ENCODE peak calls at places on chromosomes 3 and 15, in seven cellular contexts. T, Z, N, Q, B, D and A are unnamed samples.

GRCh38 chr15:90060797-90061196 is 41.5 kb downstream of the IDH2 start:
- DNase-seq in N (no peak), D (no peak), B (no peak), T (no peak), Q (no peak), Z (no peak), A (no peak)

GRCh38 chr3:143302638-143303171 is 183.1 kb downstream of the CHST2 start:
- DNase-seq in Q (no peak), B (no peak), T (no peak), N (no peak), D (no peak), Z (no peak), A (no peak)

GRCh38 chr3:140546649-140547048 is 131.2 kb upstream of the TRIM42 start:
- DNase-seq in N (no peak), Z (no peak), Q (no peak), B (no peak), T (no peak), D (no peak), A (no peak)

GRCh38 chr15:80157215-80157614 is 4.4 kb downstream of the FAH start:
- DNase-seq in Z (no peak), Q (no peak), T (no peak), B (no peak), N (no peak), D (no peak), A (no peak)

GRCh38 chr15:88708256-88709054 is 69.6 kb downstream of the ISG20 start:
- DNase-seq in N (no peak), D (no peak), Z (no peak), T (no peak), B (no peak), Q (no peak), A (no peak)

GRCh38 chr3:15974647-15975046 is 176.9 kb upstream of the ANKRD28 start:
- DNase-seq in D (no peak), B (peak), Q (peak), Z (no peak), T (no peak), N (no peak), A (no peak)

GRCh38 chr15:29671308-29671981 is 150.8 kb downstream of the TJP1 start:
- DNase-seq in N (no peak), B (no peak), Q (no peak), D (no peak), Z (no peak), T (no peak), A (no peak)

GRCh38 chr3:184185461-184186183 is 377 bp upstream of the ABCF3 start:
- DNase-seq in B (peak), D (peak), N (peak), T (peak), Q (peak), Z (peak), A (peak)

GRCh38 chr15:88644741-88645140 is 5.9 kb downstream of the ISG20 start:
- DNase-seq in N (no peak), Q (no peak), B (no peak), Z (no peak), T (no peak), D (no peak), A (no peak)

GRCh38 chr15:76337739-76338554 is 1.4 kb downstream of the ISL2 start:
- DNase-seq in Z (no peak), B (peak), N (no peak), Q (no peak), D (no peak), T (peak), A (no peak)

GRCh38 chr3:8713901-8714759 is 19.5 kb upstream of the CAV3 start:
- DNase-seq in Q (no peak), B (peak), T (no peak), D (peak), N (no peak), Z (peak), A (no peak)

GRCh38 chr3:178949896-178950295 is 121.7 kb downstream of the ZMAT3 start:
- DNase-seq in N (no peak), Z (no peak), B (no peak), Q (no peak), T (no peak), D (no peak), A (no peak)

GRCh38 chr3:128870327-128870726 is 9.1 kb upstream of the ACAD9 start:
- DNase-seq in N (no peak), Z (no peak), D (no peak), Q (no peak), T (no peak), B (no peak), A (no peak)

DNA sequence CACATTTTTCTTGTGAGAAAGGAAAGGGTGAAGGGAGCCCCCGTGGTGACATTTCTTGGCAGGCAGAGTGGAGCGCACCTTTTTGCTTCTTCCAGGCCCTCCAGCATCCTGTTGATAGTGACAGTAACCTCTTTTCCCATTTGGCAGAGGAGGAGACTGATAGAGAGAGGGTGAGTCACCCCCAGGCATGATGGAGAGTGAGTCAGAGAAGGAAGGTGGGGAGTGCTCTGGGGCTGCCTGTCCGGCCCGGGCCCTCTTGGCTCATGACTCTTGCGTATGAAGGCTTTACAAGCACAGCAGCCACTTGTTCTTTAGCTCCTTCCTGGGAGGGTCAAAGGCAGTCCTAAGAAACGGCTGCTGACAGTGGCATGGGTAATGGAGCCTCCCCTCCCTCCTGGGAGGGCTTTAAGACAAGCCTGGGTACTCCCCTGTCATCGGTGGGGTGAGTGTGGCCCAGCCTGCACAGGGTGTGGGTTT is 16.0 kb downstream of the ANKRD63 start:
- DNase-seq in D (peak), Q (no peak), B (peak), Z (peak), T (no peak), N (no peak), A (no peak)
- TF ChIP-seq JUND in D (peak), Q (no peak), B (peak), Z (no peak), T (peak), N (no peak), A (no peak)

DNA sequence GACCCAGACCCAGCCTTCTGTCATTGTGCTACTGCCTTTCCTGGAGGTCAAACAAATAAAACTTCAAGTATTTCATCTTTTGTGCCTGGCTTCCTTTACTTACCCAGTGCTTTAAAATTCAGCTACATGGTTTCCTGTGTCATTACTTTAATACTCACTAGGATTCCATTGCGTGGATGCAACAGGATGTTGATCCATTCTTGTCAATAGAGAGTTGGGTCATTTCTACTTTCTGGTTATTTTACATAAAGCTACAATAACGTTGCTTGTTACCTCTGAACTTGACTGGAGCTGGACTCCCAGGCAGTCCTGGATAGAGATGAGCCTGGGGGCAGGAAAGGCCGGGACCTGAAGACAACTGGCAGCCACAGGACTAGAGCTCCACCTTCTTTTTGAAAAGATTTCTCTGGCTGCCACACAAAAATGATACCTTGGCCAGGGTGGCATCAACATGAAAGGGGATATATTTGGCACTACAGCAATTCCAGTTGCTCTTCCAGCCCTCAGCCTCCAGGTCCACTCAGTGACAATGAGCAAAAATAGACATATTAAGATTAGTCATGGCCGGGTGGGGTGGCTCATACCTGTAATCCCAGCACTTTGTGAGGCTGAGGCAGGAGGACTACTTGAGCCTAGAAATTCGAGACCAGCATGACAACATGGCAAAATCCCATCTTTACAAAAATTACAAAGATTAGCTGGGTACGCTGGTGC is 23.3 kb upstream of the HEG1 start:
- DNase-seq in B (no peak), N (no peak), Z (no peak), D (peak), Q (no peak), T (no peak), A (no peak)
- TF ChIP-seq JUND in B (no peak), N (no peak), Z (no peak), D (no peak), Q (no peak), T (no peak), A (no peak)

GRCh38 chr15:68930268-68931022 is at the start of gene SPESP1:
- DNase-seq in N (no peak), Q (no peak), T (peak), D (no peak), B (no peak), Z (no peak), A (no peak)

GRCh38 chr15:68939501-68939900 is 9.2 kb downstream of the SPESP1 start:
- DNase-seq in Z (no peak), D (no peak), Q (no peak), B (no peak), N (no peak), T (no peak), A (no peak)

DNA sequence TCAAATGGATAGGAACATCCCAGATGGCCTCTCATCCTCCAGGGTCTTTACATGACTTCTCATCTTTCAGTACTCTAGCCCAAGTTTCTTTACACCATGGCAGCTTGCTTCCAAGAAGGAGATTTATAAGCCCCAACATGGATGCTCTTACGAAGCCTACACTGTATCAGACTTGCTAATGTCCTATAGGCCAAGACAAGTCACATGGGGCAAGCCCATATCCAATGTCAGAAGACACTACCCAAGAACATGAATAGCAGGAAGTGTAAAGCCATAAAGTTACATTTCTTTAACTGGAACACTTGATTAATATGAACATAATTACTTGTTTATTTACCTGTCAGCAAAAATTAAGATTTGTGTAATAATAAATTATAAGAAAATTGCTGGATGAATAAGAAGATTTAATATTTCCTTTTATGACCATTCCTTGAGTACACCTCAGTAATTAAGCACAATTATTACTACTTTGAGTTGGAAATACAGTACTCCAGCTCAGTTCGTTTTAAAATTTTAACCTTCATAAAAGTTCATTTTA is 5.1 kb downstream of the SPESP1 start:
- DNase-seq in Q (no peak), T (no peak), N (no peak), B (no peak), Z (no peak), D (no peak), A (no peak)
- TF ChIP-seq JUND in Q (no peak), T (no peak), N (no peak), B (no peak), Z (no peak), D (no peak), A (no peak)

GRCh38 chr3:57952208-57952631 is 56.0 kb upstream of the FLNB start:
- DNase-seq in Z (peak), D (peak), T (peak), Q (peak), B (peak), N (no peak), A (peak)
- TF ChIP-seq JUND in Z (no peak), D (no peak), T (no peak), Q (peak), B (peak), N (no peak), A (no peak)

DNA sequence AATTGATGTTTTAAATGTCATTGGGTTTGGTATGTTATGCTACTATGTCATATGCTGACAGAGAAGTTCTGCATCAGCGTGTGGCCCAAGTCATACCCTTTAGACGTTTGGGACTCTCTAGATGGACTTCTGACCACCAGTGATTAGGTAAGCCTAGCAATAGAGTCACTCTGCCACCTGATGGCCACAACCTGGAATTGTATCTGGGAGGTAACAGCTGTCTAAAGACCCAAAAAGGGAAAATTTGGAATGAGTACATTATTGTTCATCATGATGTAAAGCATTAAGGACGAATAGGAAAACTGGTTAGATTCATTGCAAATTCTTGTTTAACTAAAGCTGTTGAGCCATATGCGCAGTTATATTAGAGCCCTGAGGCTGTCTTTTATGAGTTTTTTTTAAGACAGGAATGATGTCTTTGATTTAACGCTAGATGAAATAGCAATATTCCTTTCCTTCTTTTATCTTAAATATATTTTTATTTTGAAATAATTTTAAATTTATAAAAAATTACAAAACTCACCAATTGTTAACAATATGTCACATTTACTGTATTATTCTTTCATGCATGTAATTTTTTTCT is 63.6 kb downstream of the FAM81A start:
- DNase-seq in Z (peak), B (peak), D (peak), T (peak), N (no peak), Q (peak), A (peak)
- TF ChIP-seq JUND in Z (no peak), B (peak), D (no peak), T (no peak), N (no peak), Q (no peak), A (no peak)

DNA sequence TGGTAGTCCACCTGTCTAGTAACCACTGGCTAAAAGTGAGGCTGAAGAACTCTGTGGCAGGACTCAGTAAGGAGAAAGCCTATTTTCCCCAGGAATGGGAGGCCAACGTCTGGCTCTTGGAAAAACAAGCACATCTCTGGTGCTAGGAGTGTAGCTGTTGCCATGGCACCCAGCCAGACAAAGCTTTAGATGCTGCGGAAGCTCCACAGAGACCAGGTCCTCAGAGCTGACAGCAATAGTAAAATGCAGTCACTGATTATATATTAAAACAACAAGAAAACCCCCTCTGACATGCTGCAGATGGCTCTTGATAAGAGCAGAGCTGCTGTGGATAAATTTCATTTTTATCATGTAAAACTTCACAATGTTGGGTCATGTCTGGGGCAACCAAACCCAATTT is 124.9 kb upstream of the STRIT1 start:
- DNase-seq in Z (no peak), N (no peak), D (no peak), Q (no peak), T (peak), B (no peak), A (no peak)
- TF ChIP-seq JUND in Z (no peak), N (no peak), D (no peak), Q (no peak), T (peak), B (no peak), A (no peak)